ENCODE peak calls at places on chromosomes 5 and 9, in six cellular contexts. One of them, this sample, is unnamed.

GRCh38 chr9:19119241-19119640 is 8.1 kb downstream of the PLIN2 start:
- DNase-seq in body of pancreas: no peak
- DNase-seq in prostate gland: no peak
- DNase-seq in ovary: no peak
- DNase-seq in sigmoid colon: no peak
- DNase-seq in A549: no peak
- DNase-seq in this sample: no peak

GRCh38 chr5:129003232-129003631 is 37.9 kb downstream of the SLC27A6 start:
- DNase-seq in sigmoid colon: no peak
- DNase-seq in ovary: no peak
- DNase-seq in prostate gland: no peak
- DNase-seq in A549: no peak
- DNase-seq in body of pancreas: no peak
- DNase-seq in this sample: no peak

GRCh38 chr9:107480386-107480789 is 9.2 kb downstream of the KLF4 start:
- DNase-seq in prostate gland: no peak
- DNase-seq in sigmoid colon: peak
- DNase-seq in A549: peak
- DNase-seq in body of pancreas: no peak
- DNase-seq in ovary: peak
- DNase-seq in this sample: peak

GRCh38 chr5:80031109-80031508 is 4.0 kb upstream of the THBS4 start:
- DNase-seq in sigmoid colon: no peak
- DNase-seq in prostate gland: no peak
- DNase-seq in body of pancreas: no peak
- DNase-seq in A549: no peak
- DNase-seq in ovary: no peak
- DNase-seq in this sample: no peak

GRCh38 chr5:174198541-174198940 is 153.0 kb downstream of the NSG2 start:
- DNase-seq in sigmoid colon: no peak
- DNase-seq in body of pancreas: no peak
- DNase-seq in A549: no peak
- DNase-seq in prostate gland: no peak
- DNase-seq in ovary: no peak
- DNase-seq in this sample: no peak

GRCh38 chr5:38258319-38259061 is at the start of gene EGFLAM:
- DNase-seq in ovary: peak
- DNase-seq in sigmoid colon: no peak
- DNase-seq in body of pancreas: peak
- DNase-seq in prostate gland: no peak
- DNase-seq in A549: peak
- DNase-seq in this sample: no peak

GRCh38 chr9:94908041-94908563 is 181.6 kb downstream of the AOPEP start:
- DNase-seq in ovary: no peak
- DNase-seq in body of pancreas: no peak
- DNase-seq in prostate gland: no peak
- DNase-seq in A549: no peak
- DNase-seq in sigmoid colon: no peak
- DNase-seq in this sample: no peak

GRCh38 chr5:153517105-153517700 is 26.7 kb downstream of the GRIA1 start:
- DNase-seq in body of pancreas: no peak
- DNase-seq in ovary: no peak
- DNase-seq in sigmoid colon: no peak
- DNase-seq in A549: no peak
- DNase-seq in prostate gland: no peak
- DNase-seq in this sample: no peak

GRCh38 chr5:62029303-62029702 is 276.7 kb upstream of the KIF2A start:
- DNase-seq in prostate gland: no peak
- DNase-seq in sigmoid colon: no peak
- DNase-seq in ovary: no peak
- DNase-seq in body of pancreas: no peak
- DNase-seq in A549: no peak
- DNase-seq in this sample: no peak

GRCh38 chr5:34694012-34694411 is 37.9 kb downstream of the RAI14 start:
- DNase-seq in prostate gland: no peak
- DNase-seq in ovary: no peak
- DNase-seq in body of pancreas: no peak
- DNase-seq in sigmoid colon: no peak
- DNase-seq in A549: no peak
- DNase-seq in this sample: no peak

GRCh38 chr5:174459071-174459702 is 265.2 kb upstream of the MSX2 start:
- DNase-seq in A549: no peak
- DNase-seq in prostate gland: no peak
- DNase-seq in sigmoid colon: no peak
- DNase-seq in ovary: no peak
- DNase-seq in body of pancreas: no peak
- DNase-seq in this sample: no peak

GRCh38 chr9:92290785-92291429 is 2.6 kb downstream of the IARS1 start:
- DNase-seq in ovary: no peak
- DNase-seq in prostate gland: no peak
- DNase-seq in body of pancreas: no peak
- DNase-seq in sigmoid colon: no peak
- DNase-seq in A549: no peak
- DNase-seq in this sample: no peak

GRCh38 chr9:71685394-71685793 is 82.9 kb downstream of the CEMIP2 start:
- DNase-seq in body of pancreas: no peak
- DNase-seq in sigmoid colon: no peak
- DNase-seq in A549: no peak
- DNase-seq in prostate gland: no peak
- DNase-seq in ovary: no peak
- DNase-seq in this sample: no peak

GRCh38 chr9:101119206-101119819 is 90.8 kb downstream of the PLPPR1 start:
- DNase-seq in sigmoid colon: no peak
- DNase-seq in body of pancreas: peak
- DNase-seq in prostate gland: peak
- DNase-seq in ovary: no peak
- DNase-seq in A549: peak
- DNase-seq in this sample: peak

GRCh38 chr5:97094579-97095317 is 47.7 kb downstream of the LIX1 start:
- DNase-seq in body of pancreas: no peak
- DNase-seq in ovary: no peak
- DNase-seq in A549: no peak
- DNase-seq in prostate gland: no peak
- DNase-seq in sigmoid colon: no peak
- DNase-seq in this sample: no peak

GRCh38 chr5:96248152-96248551 is 184.9 kb downstream of the PCSK1 start:
- DNase-seq in sigmoid colon: no peak
- DNase-seq in A549: no peak
- DNase-seq in body of pancreas: no peak
- DNase-seq in prostate gland: no peak
- DNase-seq in ovary: no peak
- DNase-seq in this sample: no peak

GRCh38 chr9:133664651-133665050 is 28.5 kb downstream of the DBH start:
- DNase-seq in prostate gland: no peak
- DNase-seq in body of pancreas: no peak
- DNase-seq in ovary: no peak
- DNase-seq in A549: no peak
- DNase-seq in sigmoid colon: no peak
- DNase-seq in this sample: no peak

DNA sequence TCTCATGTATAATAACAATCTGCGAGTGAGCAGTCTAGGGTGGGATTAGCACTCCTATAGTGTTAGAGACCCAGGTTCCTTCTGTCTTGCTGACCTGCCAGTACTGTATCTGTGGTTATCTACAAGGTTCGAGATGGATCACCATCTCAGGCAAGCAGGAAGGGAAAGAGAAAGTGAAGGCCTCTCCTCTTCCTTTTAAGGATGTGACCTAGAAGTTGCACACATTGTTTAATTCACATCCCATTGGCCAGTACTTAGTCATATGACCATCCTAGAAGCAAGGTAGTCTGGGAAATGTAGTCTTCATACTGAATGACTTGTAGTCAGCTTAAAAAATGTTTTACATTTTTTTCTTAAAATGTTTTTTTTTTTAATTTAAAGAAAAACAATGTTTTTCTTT is 168.6 kb downstream of the CARTPT start:
- DNase-seq in sigmoid colon: no peak
- DNase-seq in body of pancreas: no peak
- DNase-seq in A549: peak
- DNase-seq in ovary: no peak
- DNase-seq in prostate gland: no peak
- DNase-seq in this sample: peak
- TF ChIP-seq POLR2A in sigmoid colon: no peak
- TF ChIP-seq POLR2A in body of pancreas: no peak
- TF ChIP-seq POLR2A in A549: no peak
- TF ChIP-seq POLR2A in ovary: no peak
- TF ChIP-seq POLR2A in prostate gland: no peak
- TF ChIP-seq POLR2A in this sample: peak

DNA sequence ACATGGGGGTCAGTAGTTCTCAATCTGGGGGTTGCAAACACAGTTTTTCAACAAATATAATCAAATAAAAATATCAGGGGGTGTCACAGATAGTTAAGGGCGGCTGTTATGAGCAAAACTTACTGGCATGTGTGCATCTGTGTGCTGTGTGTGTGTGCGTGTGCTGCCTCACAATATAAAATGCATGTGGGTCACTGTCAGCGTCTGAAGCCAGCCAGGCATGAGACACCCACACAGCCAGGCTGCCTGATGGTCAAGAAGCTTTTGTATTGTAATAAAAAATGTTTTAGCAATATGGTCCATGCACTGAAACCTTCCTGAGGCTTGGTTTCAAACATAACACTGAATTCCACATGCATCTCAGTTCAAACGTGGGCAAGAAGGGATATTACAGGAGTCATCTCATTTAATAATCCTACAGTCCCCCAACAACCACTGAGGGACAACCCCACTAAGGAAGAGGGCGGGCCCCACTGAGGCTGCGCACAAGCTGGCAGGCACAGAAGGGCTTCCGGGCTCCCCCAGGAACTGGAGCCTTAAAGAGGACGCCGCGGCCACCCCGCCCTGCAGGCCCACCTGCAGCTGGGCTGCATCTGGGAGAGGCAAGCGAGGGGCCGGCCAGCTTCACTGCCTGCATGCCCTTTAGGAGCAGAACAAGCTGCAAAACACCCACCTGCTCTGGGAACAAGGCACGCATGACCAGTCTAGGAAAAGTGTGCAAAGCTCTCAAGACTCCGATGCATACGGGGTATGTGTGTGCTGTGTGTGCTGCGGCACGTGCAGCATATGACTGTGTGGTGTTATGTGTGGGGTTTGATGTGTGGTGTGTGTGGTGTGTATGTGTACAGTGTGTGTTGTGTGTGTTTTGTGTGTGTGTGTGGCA is 14.1 kb downstream of the SEMA4D start:
- DNase-seq in sigmoid colon: no peak
- DNase-seq in ovary: no peak
- DNase-seq in prostate gland: no peak
- DNase-seq in body of pancreas: no peak
- DNase-seq in A549: no peak
- DNase-seq in this sample: no peak
- TF ChIP-seq POLR2A in sigmoid colon: no peak
- TF ChIP-seq POLR2A in ovary: no peak
- TF ChIP-seq POLR2A in prostate gland: no peak
- TF ChIP-seq POLR2A in body of pancreas: no peak
- TF ChIP-seq POLR2A in A549: no peak
- TF ChIP-seq POLR2A in this sample: no peak

GRCh38 chr5:179909224-179909623 is 1.5 kb upstream of the TBC1D9B start:
- DNase-seq in prostate gland: no peak
- DNase-seq in ovary: no peak
- DNase-seq in body of pancreas: no peak
- DNase-seq in sigmoid colon: no peak
- DNase-seq in A549: no peak
- DNase-seq in this sample: no peak

GRCh38 chr5:179906294-179906794 is 1.4 kb downstream of the TBC1D9B start:
- DNase-seq in A549: no peak
- DNase-seq in ovary: no peak
- DNase-seq in prostate gland: no peak
- DNase-seq in sigmoid colon: no peak
- DNase-seq in body of pancreas: no peak
- DNase-seq in this sample: no peak

GRCh38 chr5:179906795-179907569 is 715 bp downstream of the TBC1D9B start:
- DNase-seq in body of pancreas: peak
- DNase-seq in prostate gland: peak
- DNase-seq in sigmoid colon: peak
- DNase-seq in A549: no peak
- DNase-seq in ovary: peak
- DNase-seq in this sample: peak

GRCh38 chr5:179908528-179908927 is 831 bp upstream of the TBC1D9B start:
- DNase-seq in prostate gland: no peak
- DNase-seq in ovary: no peak
- DNase-seq in sigmoid colon: no peak
- DNase-seq in A549: no peak
- DNase-seq in body of pancreas: no peak
- DNase-seq in this sample: no peak

DNA sequence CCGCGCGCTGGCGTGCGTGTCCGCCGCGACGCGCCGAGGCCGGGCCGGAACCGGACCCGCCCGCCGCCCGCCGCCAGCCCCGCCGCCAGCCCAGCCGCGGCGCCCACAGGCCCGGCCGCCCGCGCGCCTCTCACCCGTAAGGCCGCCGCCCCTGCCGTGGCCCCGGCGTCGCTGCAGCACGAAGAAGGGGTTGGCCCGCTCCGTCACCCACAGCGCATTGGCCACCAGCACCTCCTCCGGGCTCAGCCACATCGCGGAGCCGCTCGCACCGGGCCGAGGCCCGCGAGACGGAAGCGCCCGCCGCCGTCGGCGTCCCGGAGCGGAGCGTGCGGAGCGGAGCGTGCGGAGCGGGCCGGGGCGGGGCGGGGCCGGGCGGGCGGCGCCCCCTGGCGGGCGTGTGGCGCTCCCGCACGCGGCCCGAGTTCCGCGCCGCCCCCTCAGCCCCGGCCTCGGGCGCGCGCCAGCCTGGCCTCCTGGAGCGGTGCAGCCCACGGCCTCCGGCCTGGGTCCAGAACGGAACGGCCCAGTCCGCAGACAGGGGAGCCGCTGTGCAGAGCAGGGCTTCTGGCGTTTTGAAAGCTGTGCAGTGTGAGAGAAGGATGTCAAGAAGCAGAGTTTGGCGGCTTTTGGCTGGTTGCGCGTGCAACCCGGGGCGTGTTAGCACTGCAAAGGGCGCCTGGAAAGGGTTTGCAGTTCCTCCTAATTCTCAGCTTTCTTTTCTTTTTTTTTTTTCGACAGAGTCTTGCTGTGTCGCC is at the start of gene TBC1D9B:
- DNase-seq in A549: peak
- DNase-seq in body of pancreas: peak
- DNase-seq in sigmoid colon: peak
- DNase-seq in ovary: peak
- DNase-seq in prostate gland: peak
- DNase-seq in this sample: peak
- TF ChIP-seq POLR2A in A549: peak
- TF ChIP-seq POLR2A in body of pancreas: no peak
- TF ChIP-seq POLR2A in sigmoid colon: no peak
- TF ChIP-seq POLR2A in ovary: no peak
- TF ChIP-seq POLR2A in prostate gland: no peak
- TF ChIP-seq POLR2A in this sample: peak

GRCh38 chr9:110244616-110245015 is 11.7 kb downstream of the TXN start:
- DNase-seq in ovary: no peak
- DNase-seq in prostate gland: no peak
- DNase-seq in body of pancreas: no peak
- DNase-seq in sigmoid colon: no peak
- DNase-seq in A549: no peak
- DNase-seq in this sample: no peak

GRCh38 chr9:110240198-110240597 is 16.1 kb downstream of the TXN start:
- DNase-seq in body of pancreas: no peak
- DNase-seq in ovary: no peak
- DNase-seq in sigmoid colon: no peak
- DNase-seq in A549: no peak
- DNase-seq in prostate gland: no peak
- DNase-seq in this sample: no peak

GRCh38 chr9:110246214-110246613 is 10.1 kb downstream of the TXN start:
- DNase-seq in A549: no peak
- DNase-seq in body of pancreas: no peak
- DNase-seq in prostate gland: no peak
- DNase-seq in sigmoid colon: no peak
- DNase-seq in ovary: no peak
- DNase-seq in this sample: no peak

GRCh38 chr9:110241491-110242321 is 14.6 kb downstream of the TXN start:
- DNase-seq in ovary: no peak
- DNase-seq in body of pancreas: no peak
- DNase-seq in A549: no peak
- DNase-seq in prostate gland: no peak
- DNase-seq in sigmoid colon: no peak
- DNase-seq in this sample: no peak
- TF ChIP-seq POLR2A in ovary: no peak
- TF ChIP-seq POLR2A in body of pancreas: no peak
- TF ChIP-seq POLR2A in A549: no peak
- TF ChIP-seq POLR2A in prostate gland: no peak
- TF ChIP-seq POLR2A in sigmoid colon: no peak
- TF ChIP-seq POLR2A in this sample: no peak